ENCODE peak calls at places on chromosome 13, in ten cellular contexts. A is M059J; D is heart left ventricle; K is stimulated activated CD4-positive, alpha-beta T cell treated with anti-CD3 and anti-CD28 coated beads, TNF-alpha, amount 100 ng/mL, for 48 hours; X is GM06990; G is AG10803; Y is activated T-cell treated with anti-CD3 and anti-CD28 coated beads, Interleukin-2, amount 50 U/mL, for 24 hours; I is lower leg skin; F is neural progenitor cell; N is T-helper 2 cell. E is an unnamed sample.

GRCh38 chr13:33639640-33640080 is 178.3 kb upstream of the RFC3 start:
- DNase-seq in Y (peak; percentile 54), N (no peak), I (no peak), F (no peak), G (no peak), K (peak; percentile 55), X (no peak), D (no peak), A (peak; percentile 39), E (no peak)

GRCh38 chr13:94056362-94056990 is 423.0 kb downstream of the DCT start:
- DNase-seq in K (no peak), X (no peak), I (no peak), A (no peak), F (no peak), G (peak; percentile 7), D (no peak), Y (no peak), N (no peak), E (no peak)

GRCh38 chr13:25608181-25608580 is 236.4 kb downstream of the ATP8A2 start:
- DNase-seq in Y (no peak), G (no peak), N (no peak), X (no peak), K (no peak), A (no peak), F (no peak), I (no peak), D (no peak), E (peak; percentile 70)

GRCh38 chr13:28129911-28130693 is 8.2 kb upstream of the PAN3 start:
- DNase-seq in G (no peak), A (no peak), I (no peak), K (no peak), N (no peak), F (no peak), X (no peak), D (no peak), Y (no peak), E (no peak)

GRCh38 chr13:113410472-113411201 is 42.7 kb downstream of the ADPRHL1 start:
- DNase-seq in X (no peak), D (peak; percentile 49), K (no peak), I (no peak), F (no peak), Y (no peak), G (peak; percentile 78), A (peak; percentile 96), N (no peak), E (peak; percentile 92)

GRCh38 chr13:46858776-46859175 is 38.1 kb downstream of the HTR2A start:
- DNase-seq in D (no peak), A (no peak), I (no peak), F (no peak), G (peak; percentile 51), K (no peak), N (no peak), X (no peak), Y (no peak), E (no peak)

GRCh38 chr13:24511019-24511823 is 1.4 kb downstream of the PARP4 start:
- DNase-seq in D (no peak), X (peak; percentile 46), K (peak; percentile 70), A (peak; percentile 95), N (peak; percentile 13), Y (peak; percentile 80), G (peak; percentile 84), F (peak; percentile 11), I (no peak), E (peak; percentile 17)

GRCh38 chr13:75049936-75050335 is 432.0 kb downstream of the TBC1D4 start:
- DNase-seq in F (no peak), X (no peak), G (no peak), A (no peak), I (no peak), D (no peak), N (no peak), Y (no peak), K (no peak), E (no peak)

GRCh38 chr13:54775501-54776191 is 1747.0 kb downstream of the OLFM4 start:
- DNase-seq in K (no peak), X (no peak), Y (no peak), D (no peak), F (no peak), G (no peak), I (no peak), N (no peak), A (no peak), E (no peak)

GRCh38 chr13:30319130-30319529 is 11.8 kb upstream of the KATNAL1 start:
- DNase-seq in N (no peak), D (no peak), X (no peak), G (no peak), I (no peak), Y (no peak), F (no peak), A (peak; percentile 47), K (no peak), E (no peak)

GRCh38 chr13:113152894-113153809 is 5.3 kb upstream of the PROZ start:
- DNase-seq in G (no peak), F (peak; percentile 63), X (peak; percentile 35), K (no peak), I (peak; percentile 92), A (no peak), Y (peak; percentile 63), N (no peak), D (peak; percentile 71), E (peak; percentile 60)

GRCh38 chr13:90800082-90800746 is 547.3 kb upstream of the MIR17HG start:
- DNase-seq in X (no peak), G (no peak), N (no peak), A (peak; percentile 1), K (no peak), D (peak; percentile 51), Y (no peak), I (no peak), F (no peak), E (peak; percentile 25)

GRCh38 chr13:80030491-80030890 is 310.4 kb downstream of the SPRY2 start:
- DNase-seq in F (peak; percentile 16), Y (no peak), D (no peak), I (no peak), A (peak; percentile 84), K (no peak), X (no peak), N (no peak), G (peak; percentile 17), E (peak; percentile 38)

GRCh38 chr13:102234618-102235017 is 167.2 kb downstream of the FGF14 start:
- DNase-seq in A (no peak), K (no peak), D (no peak), G (no peak), F (no peak), I (no peak), X (no peak), N (no peak), Y (no peak), E (no peak)

GRCh38 chr13:90500569-90500968 is 846.9 kb upstream of the MIR17HG start:
- DNase-seq in A (no peak), G (no peak), D (no peak), K (no peak), I (no peak), X (no peak), Y (no peak), F (no peak), N (no peak), E (no peak)

GRCh38 chr13:112131740-112132113 is 64.8 kb downstream of the SOX1 start:
- DNase-seq in F (no peak), D (no peak), X (no peak), N (no peak), A (no peak), K (no peak), Y (no peak), G (no peak), I (peak; percentile 63), E (no peak)

GRCh38 chr13:111623170-111623569 is 302.7 kb downstream of the TEX29 start:
- DNase-seq in N (no peak), G (no peak), A (no peak), F (no peak), K (no peak), X (no peak), Y (no peak), I (peak; percentile 75), D (no peak), E (no peak)

GRCh38 chr13:98542568-98543379 is 34.1 kb downstream of the STK24 start:
- DNase-seq in N (no peak), Y (peak; percentile 36), G (no peak), K (no peak), A (no peak), D (no peak), X (no peak), F (no peak), I (no peak), E (no peak)

GRCh38 chr13:27124571-27124970 is 47.0 kb downstream of the USP12 start:
- DNase-seq in Y (no peak), X (no peak), G (no peak), D (no peak), F (no peak), K (no peak), A (no peak), N (no peak), I (no peak), E (no peak)

E was measured in left kidney.